ENCODE peak calls at places on chromosomes 5 and 9, in seven cellular contexts. X is HTR-8/SVneo, A is hepatic stellate cell, J is T1000, R is WTC11, D is posterior vena cava, C is stomach. M is an unnamed sample.

GRCh38 chr5:147826351-147826750 is 5.1 kb downstream of the SPINK1 start:
- DNase-seq in X (no peak), A (no peak), J (no peak), R (no peak), D (no peak), C (no peak), M (no peak)

GRCh38 chr9:98430535-98430934 is 175.1 kb upstream of the TBC1D2 start:
- DNase-seq in X (no peak), A (no peak), J (no peak), R (no peak), D (no peak), C (no peak), M (peak)

GRCh38 chr9:27586200-27586599 is 12.9 kb upstream of the C9orf72 start:
- DNase-seq in X (no peak), A (no peak), J (no peak), R (no peak), D (no peak), C (no peak), M (no peak)

GRCh38 chr5:118479285-118479684 is 509.1 kb downstream of the DTWD2 start:
- DNase-seq in X (no peak), A (no peak), J (no peak), R (no peak), D (no peak), C (no peak), M (no peak)

GRCh38 chr5:54009357-54009756 is 301.0 kb downstream of the ARL15 start:
- DNase-seq in X (no peak), A (no peak), J (no peak), R (no peak), D (no peak), C (no peak), M (no peak)

GRCh38 chr5:14615365-14615764 is 33.8 kb downstream of the OTULINL start:
- DNase-seq in X (no peak), A (no peak), J (no peak), R (no peak), D (no peak), C (no peak), M (no peak)

GRCh38 chr5:88262116-88262515 is 6.5 kb downstream of the TMEM161B start:
- DNase-seq in X (no peak), A (no peak), J (no peak), R (no peak), D (no peak), C (no peak), M (peak)

GRCh38 chr5:135709998-135710670 is 124.3 kb upstream of the SLC25A48 start:
- DNase-seq in X (no peak), A (no peak), J (no peak), R (no peak), D (no peak), C (no peak), M (no peak)

GRCh38 chr5:80753712-80754111 is 98.9 kb upstream of the DHFR start:
- DNase-seq in X (no peak), A (no peak), J (no peak), R (no peak), D (no peak), C (no peak), M (no peak)

GRCh38 chr9:113622038-113622437 is 158.5 kb downstream of the RGS3 start:
- DNase-seq in X (no peak), A (no peak), J (no peak), R (no peak), D (no peak), C (no peak), M (no peak)

GRCh38 chr5:126514159-126515141 is 80.6 kb downstream of the ALDH7A1 start:
- DNase-seq in X (no peak), A (peak), J (no peak), R (no peak), D (no peak), C (no peak), M (peak)

GRCh38 chr5:56479701-56480304 is 246.7 kb upstream of the ANKRD55 start:
- DNase-seq in X (no peak), A (no peak), J (no peak), R (no peak), D (no peak), C (no peak), M (no peak)

GRCh38 chr9:135600296-135600805 is 38.8 kb downstream of the PAEP start:
- DNase-seq in X (no peak), A (no peak), J (no peak), R (no peak), D (no peak), C (no peak), M (no peak)

GRCh38 chr5:91478096-91478495 is 95.0 kb upstream of the ARRDC3 start:
- DNase-seq in X (no peak), A (no peak), J (no peak), R (no peak), D (no peak), C (no peak), M (no peak)

GRCh38 chr9:130668694-130669093 is 4.3 kb downstream of the PRDM12 start:
- DNase-seq in X (no peak), A (no peak), J (no peak), R (no peak), D (no peak), C (no peak), M (no peak)

GRCh38 chr5:4905674-4906528 is 234.2 kb upstream of the ADAMTS16 start:
- DNase-seq in X (no peak), A (no peak), J (no peak), R (peak), D (peak), C (no peak), M (no peak)

GRCh38 chr5:67475489-67475888 is 278.9 kb upstream of the CD180 start:
- DNase-seq in X (no peak), A (no peak), J (no peak), R (no peak), D (no peak), C (no peak), M (no peak)

GRCh38 chr5:63401434-63402046 is 560.7 kb downstream of the HTR1A start:
- DNase-seq in X (no peak), A (peak), J (peak), R (peak), D (no peak), C (peak), M (peak)

GRCh38 chr5:173835662-173836061 is 52.5 kb upstream of the CPEB4 start:
- DNase-seq in X (no peak), A (no peak), J (no peak), R (no peak), D (no peak), C (no peak), M (no peak)

GRCh38 chr9:122125158-122125890 is 32.2 kb upstream of the TTLL11 start:
- DNase-seq in X (peak), A (peak), J (peak), R (peak), D (peak), C (peak), M (peak)

GRCh38 chr5:10733426-10733825 is 27.6 kb downstream of the DAP start:
- DNase-seq in X (no peak), A (no peak), J (no peak), R (no peak), D (no peak), C (no peak), M (no peak)

GRCh38 chr5:142315231-142315900 is 9.5 kb downstream of the SPRY4 start:
- DNase-seq in X (no peak), A (no peak), J (no peak), R (no peak), D (no peak), C (no peak), M (no peak)

GRCh38 chr5:66863343-66864170 is 267.4 kb downstream of the MAST4 start:
- DNase-seq in X (no peak), A (no peak), J (no peak), R (peak), D (no peak), C (no peak), M (no peak)

GRCh38 chr9:3873818-3874217 is 348.0 kb upstream of the RFX3 start:
- DNase-seq in X (no peak), A (no peak), J (no peak), R (no peak), D (no peak), C (no peak), M (peak)

GRCh38 chr5:156310115-156310514 is 16.8 kb upstream of the SGCD start:
- DNase-seq in X (no peak), A (no peak), J (no peak), R (no peak), D (no peak), C (no peak), M (no peak)

GRCh38 chr9:135567311-135567710 is 5.8 kb downstream of the PAEP start:
- DNase-seq in X (no peak), A (no peak), J (no peak), R (peak), D (peak), C (no peak), M (no peak)

GRCh38 chr9:130451509-130452388 is 7.0 kb downstream of the ASS1 start:
- DNase-seq in X (peak), A (peak), J (peak), R (peak), D (peak), C (peak), M (peak)

GRCh38 chr5:173669483-173669882 is 53.0 kb upstream of the BOD1 start:
- DNase-seq in X (no peak), A (no peak), J (no peak), R (no peak), D (no peak), C (peak), M (no peak)

GRCh38 chr9:86856259-86856658 is 91.0 kb downstream of the GAS1 start:
- DNase-seq in X (no peak), A (no peak), J (no peak), R (no peak), D (no peak), C (no peak), M (no peak)

GRCh38 chr5:168947212-168947868 is 353.6 kb downstream of the SLIT3 start:
- DNase-seq in X (peak), A (peak), J (no peak), R (peak), D (no peak), C (peak), M (no peak)

GRCh38 chr5:136729901-136730355 is 364.6 kb upstream of the TRPC7 start:
- DNase-seq in X (peak), A (peak), J (peak), R (no peak), D (no peak), C (no peak), M (peak)

GRCh38 chr9:112382501-112383364 is 2.8 kb downstream of the HSDL2 start:
- DNase-seq in X (no peak), A (no peak), J (no peak), R (no peak), D (no peak), C (no peak), M (no peak)

GRCh38 chr9:4371108-4371507 is 71.2 kb upstream of the GLIS3 start:
- DNase-seq in X (no peak), A (peak), J (peak), R (no peak), D (no peak), C (no peak), M (peak)